ENCODE peak calls at places on chromosomes 2 and 18, in four cellular contexts. One of them, this sample, is unnamed.

GRCh38 chr2:16172324-16173175 is 232.2 kb downstream of the MYCN start:
- DNase-seq in NCI-H524: no peak
- DNase-seq in hypothalamus: no peak
- DNase-seq in ovary: no peak
- DNase-seq in this sample: no peak

GRCh38 chr2:7020059-7020458 is 102.8 kb downstream of the RNF144A start:
- DNase-seq in NCI-H524: no peak
- DNase-seq in hypothalamus: no peak
- DNase-seq in ovary: no peak
- DNase-seq in this sample: no peak

GRCh38 chr2:218427741-218428140 is 8.8 kb downstream of the VIL1 start:
- DNase-seq in NCI-H524: no peak
- DNase-seq in hypothalamus: no peak
- DNase-seq in ovary: no peak
- DNase-seq in this sample: no peak

GRCh38 chr2:189137519-189137918 is 42.0 kb downstream of the COL5A2 start:
- DNase-seq in NCI-H524: no peak
- DNase-seq in hypothalamus: no peak
- DNase-seq in ovary: no peak
- DNase-seq in this sample: no peak

GRCh38 chr2:218720048-218721041 is 9.7 kb downstream of the TTLL4 start:
- DNase-seq in NCI-H524: no peak
- DNase-seq in hypothalamus: no peak
- DNase-seq in ovary: no peak
- DNase-seq in this sample: no peak

GRCh38 chr18:48887294-48887904 is 63.4 kb downstream of the SMAD7 start:
- DNase-seq in NCI-H524: no peak
- DNase-seq in hypothalamus: no peak
- DNase-seq in ovary: peak; percentile 6
- DNase-seq in this sample: no peak

GRCh38 chr2:232980683-232981082 is 32.4 kb downstream of the NGEF start:
- DNase-seq in NCI-H524: no peak
- DNase-seq in hypothalamus: no peak
- DNase-seq in ovary: no peak
- DNase-seq in this sample: no peak

GRCh38 chr18:24014062-24014985 is at the start of gene TTC39C:
- DNase-seq in NCI-H524: peak; percentile 21
- DNase-seq in hypothalamus: peak; percentile 38
- DNase-seq in ovary: peak; percentile 80
- DNase-seq in this sample: peak; percentile 90

GRCh38 chr2:29189052-29189451 is 73.8 kb downstream of the CLIP4 start:
- DNase-seq in NCI-H524: no peak
- DNase-seq in hypothalamus: no peak
- DNase-seq in ovary: no peak
- DNase-seq in this sample: no peak

GRCh38 chr2:70226781-70227180 is 21.6 kb downstream of the TIA1 start:
- DNase-seq in NCI-H524: no peak
- DNase-seq in hypothalamus: no peak
- DNase-seq in ovary: no peak
- DNase-seq in this sample: no peak

GRCh38 chr18:24491882-24492281 is 31.4 kb downstream of the HRH4 start:
- DNase-seq in NCI-H524: no peak
- DNase-seq in hypothalamus: no peak
- DNase-seq in ovary: no peak
- DNase-seq in this sample: no peak

GRCh38 chr2:11938196-11938595 is 191.8 kb downstream of the LPIN1 start:
- DNase-seq in NCI-H524: no peak
- DNase-seq in hypothalamus: no peak
- DNase-seq in ovary: peak; percentile 64
- DNase-seq in this sample: no peak

GRCh38 chr2:163682695-163683094 is 53.1 kb downstream of the FIGN start:
- DNase-seq in NCI-H524: no peak
- DNase-seq in hypothalamus: no peak
- DNase-seq in ovary: no peak
- DNase-seq in this sample: no peak

GRCh38 chr2:182606728-182607681 is 109.1 kb upstream of the DNAJC10 start:
- DNase-seq in NCI-H524: no peak
- DNase-seq in hypothalamus: no peak
- DNase-seq in ovary: no peak
- DNase-seq in this sample: no peak

GRCh38 chr2:217429981-217430500 is 570.2 kb upstream of the TNP1 start:
- DNase-seq in NCI-H524: no peak
- DNase-seq in hypothalamus: no peak
- DNase-seq in ovary: no peak
- DNase-seq in this sample: no peak

GRCh38 chr2:219706823-219707281 is 79.4 kb downstream of the SLC4A3 start:
- DNase-seq in NCI-H524: no peak
- DNase-seq in hypothalamus: no peak
- DNase-seq in ovary: no peak
- DNase-seq in this sample: no peak

GRCh38 chr2:233838726-233839446 is 15.4 kb downstream of the HJURP start:
- DNase-seq in NCI-H524: no peak
- DNase-seq in hypothalamus: no peak
- DNase-seq in ovary: no peak
- DNase-seq in this sample: no peak

GRCh38 chr18:63405986-63406385 is 16.3 kb downstream of the VPS4B start:
- DNase-seq in NCI-H524: no peak
- DNase-seq in hypothalamus: no peak
- DNase-seq in ovary: no peak
- DNase-seq in this sample: no peak

GRCh38 chr18:36050479-36050878 is 16.9 kb downstream of the RPRD1A start:
- DNase-seq in NCI-H524: no peak
- DNase-seq in hypothalamus: no peak
- DNase-seq in ovary: no peak
- DNase-seq in this sample: no peak

GRCh38 chr2:221529943-221530652 is 42.0 kb downstream of the EPHA4 start:
- DNase-seq in NCI-H524: no peak
- DNase-seq in hypothalamus: no peak
- DNase-seq in ovary: no peak
- DNase-seq in this sample: no peak

GRCh38 chr2:139155991-139156390 is 375.8 kb upstream of the NXPH2 start:
- DNase-seq in NCI-H524: no peak
- DNase-seq in hypothalamus: no peak
- DNase-seq in ovary: no peak
- DNase-seq in this sample: no peak

GRCh38 chr18:62402342-62402948 is 77.3 kb downstream of the TNFRSF11A start:
- DNase-seq in NCI-H524: no peak
- DNase-seq in hypothalamus: no peak
- DNase-seq in ovary: no peak
- DNase-seq in this sample: no peak

GRCh38 chr2:160934991-160935390 is 225.2 kb upstream of the TANK start:
- DNase-seq in NCI-H524: no peak
- DNase-seq in hypothalamus: no peak
- DNase-seq in ovary: no peak
- DNase-seq in this sample: no peak

GRCh38 chr2:177265386-177265690 is 811 bp upstream of the NFE2L2 start:
- DNase-seq in NCI-H524: peak; percentile 44
- DNase-seq in hypothalamus: peak; percentile 79
- DNase-seq in ovary: no peak
- DNase-seq in this sample: no peak

GRCh38 chr2:36797324-36798070 is 101.0 kb downstream of the VIT start:
- DNase-seq in NCI-H524: no peak
- DNase-seq in hypothalamus: no peak
- DNase-seq in ovary: no peak
- DNase-seq in this sample: no peak

GRCh38 chr2:100013892-100014677 is 128.3 kb downstream of the AFF3 start:
- DNase-seq in NCI-H524: no peak
- DNase-seq in hypothalamus: no peak
- DNase-seq in ovary: peak; percentile 66
- DNase-seq in this sample: no peak

GRCh38 chr18:10792181-10792580 is 266.4 kb downstream of the NAPG start:
- DNase-seq in NCI-H524: no peak
- DNase-seq in hypothalamus: no peak
- DNase-seq in ovary: no peak
- DNase-seq in this sample: no peak

GRCh38 chr2:184339966-184340365 is 258.4 kb upstream of the ZNF804A start:
- DNase-seq in NCI-H524: no peak
- DNase-seq in hypothalamus: no peak
- DNase-seq in ovary: no peak
- DNase-seq in this sample: no peak